ENCODE peak calls at places on chromosomes 2 and 18, in six cellular contexts. Q is neuronal stem cell, J is H1, K is trophoblast cell, X is H9, L is IMR-90. W is an unnamed sample.
A peak's percentile ranks its signal among the peaks of the same experiment; 100 is the strongest.

GRCh38 chr18:58893388-58894099 is 28.9 kb downstream of the ZNF532 start:
- DNase-seq in Q (no peak), X (no peak), K (no peak), L (peak; percentile 53), J (no peak), W (no peak)

GRCh38 chr18:24802439-24802838 is 342.0 kb downstream of the HRH4 start:
- DNase-seq in X (no peak), J (no peak), L (no peak), Q (no peak), K (no peak), W (no peak)

GRCh38 chr2:223613017-223613950 is 11.1 kb upstream of the SCG2 start:
- DNase-seq in X (peak; percentile 82), Q (no peak), J (peak; percentile 60), K (peak; percentile 80), L (peak; percentile 99), W (peak; percentile 99)

GRCh38 chr2:15675456-15676195 is 84.0 kb downstream of the DDX1 start:
- DNase-seq in Q (no peak), K (no peak), X (no peak), L (no peak), J (no peak), W (peak; percentile 26)

GRCh38 chr2:119240311-119241204 is 16.9 kb downstream of the STEAP3 start:
- DNase-seq in L (peak; percentile 83), J (no peak), K (peak; percentile 28), X (peak; percentile 64), Q (no peak), W (peak; percentile 89)

GRCh38 chr2:131413148-131413747 is 49.3 kb upstream of the RAB6D start:
- DNase-seq in K (peak; percentile 88), Q (peak; percentile 62), X (no peak), L (peak; percentile 63), J (no peak), W (peak; percentile 67)

GRCh38 chr2:128422571-128422970 is 103.9 kb upstream of the HS6ST1 start:
- DNase-seq in X (peak; percentile 4), K (peak; percentile 95), Q (no peak), L (peak; percentile 88), J (no peak), W (peak; percentile 44)

GRCh38 chr2:100418563-100418962 is 1.1 kb upstream of the CHST10 start:
- DNase-seq in K (no peak), L (no peak), X (no peak), J (no peak), Q (no peak), W (no peak)

GRCh38 chr2:119490106-119490505 is 34.2 kb downstream of the SCTR start:
- DNase-seq in L (no peak), J (no peak), Q (no peak), X (no peak), K (no peak), W (no peak)

GRCh38 chr2:149115781-149116180 is 77.3 kb downstream of the LYPD6B start:
- DNase-seq in X (no peak), L (no peak), Q (no peak), J (no peak), K (peak; percentile 91), W (no peak)

GRCh38 chr2:126753501-126754212 is 97.7 kb downstream of the GYPC start:
- DNase-seq in Q (no peak), X (no peak), J (no peak), L (no peak), K (no peak), W (no peak)

GRCh38 chr2:218368621-218369153 is 12.0 kb downstream of the CATIP start:
- DNase-seq in X (peak; percentile 68), J (no peak), Q (no peak), K (peak; percentile 84), L (no peak), W (peak; percentile 46)

GRCh38 chr18:48215876-48216638 is 193.1 kb downstream of the ZBTB7C start:
- DNase-seq in L (no peak), Q (no peak), J (no peak), X (no peak), K (peak; percentile 83), W (no peak)

GRCh38 chr2:240433973-240434727 is 1.3 kb upstream of the GPC1 start:
- DNase-seq in Q (no peak), L (peak; percentile 98), K (peak; percentile 52), J (no peak), X (peak; percentile 24), W (peak; percentile 91)

GRCh38 chr2:86065512-86065911 is 40.2 kb downstream of the POLR1A start:
- DNase-seq in K (no peak), Q (no peak), X (no peak), L (no peak), J (no peak), W (no peak)

GRCh38 chr18:32056613-32057358 is 34.9 kb upstream of the RNF138 start:
- DNase-seq in X (no peak), J (no peak), K (no peak), Q (no peak), L (no peak), W (no peak)

GRCh38 chr2:66962625-66963207 is 434.4 kb upstream of the ETAA1 start:
- DNase-seq in J (no peak), Q (peak; percentile 12), K (peak; percentile 7), X (no peak), L (no peak), W (peak; percentile 42)

GRCh38 chr2:44716131-44716530 is 225.4 kb upstream of the SIX3 start:
- DNase-seq in L (no peak), J (no peak), K (no peak), X (no peak), Q (no peak), W (no peak)
- H3K14ac ChIP-seq in L (no peak overlapping the region), J (no peak overlapping the region), K (no peak overlapping the region), X (no peak overlapping the region), Q (no peak overlapping the region), W (no peak overlapping the region)

GRCh38 chr2:64651590-64651989 is 2.1 kb downstream of the SERTAD2 start:
- DNase-seq in Q (no peak), L (no peak), X (no peak), J (no peak), K (no peak), W (no peak)

GRCh38 chr2:64650722-64651338 is 2.9 kb downstream of the SERTAD2 start:
- DNase-seq in K (no peak), J (no peak), X (no peak), L (no peak), Q (no peak), W (no peak)

GRCh38 chr2:64650257-64650656 is 3.5 kb downstream of the SERTAD2 start:
- DNase-seq in X (no peak), Q (no peak), L (no peak), J (no peak), K (peak; percentile 33), W (no peak)

GRCh38 chr2:64649013-64649484 is 4.7 kb downstream of the SERTAD2 start:
- DNase-seq in K (no peak), X (no peak), L (no peak), Q (no peak), J (no peak), W (no peak)

GRCh38 chr2:64649626-64650025 is 4.1 kb downstream of the SERTAD2 start:
- DNase-seq in K (peak; percentile 75), L (no peak), Q (no peak), J (no peak), X (no peak), W (no peak)
- H2AK5ac ChIP-seq in K (no peak overlapping the region), L (no peak overlapping the region), Q (no peak overlapping the region), J (peak overlapping the region; percentile 53), X (no peak overlapping the region), W (no peak overlapping the region)

DNA sequence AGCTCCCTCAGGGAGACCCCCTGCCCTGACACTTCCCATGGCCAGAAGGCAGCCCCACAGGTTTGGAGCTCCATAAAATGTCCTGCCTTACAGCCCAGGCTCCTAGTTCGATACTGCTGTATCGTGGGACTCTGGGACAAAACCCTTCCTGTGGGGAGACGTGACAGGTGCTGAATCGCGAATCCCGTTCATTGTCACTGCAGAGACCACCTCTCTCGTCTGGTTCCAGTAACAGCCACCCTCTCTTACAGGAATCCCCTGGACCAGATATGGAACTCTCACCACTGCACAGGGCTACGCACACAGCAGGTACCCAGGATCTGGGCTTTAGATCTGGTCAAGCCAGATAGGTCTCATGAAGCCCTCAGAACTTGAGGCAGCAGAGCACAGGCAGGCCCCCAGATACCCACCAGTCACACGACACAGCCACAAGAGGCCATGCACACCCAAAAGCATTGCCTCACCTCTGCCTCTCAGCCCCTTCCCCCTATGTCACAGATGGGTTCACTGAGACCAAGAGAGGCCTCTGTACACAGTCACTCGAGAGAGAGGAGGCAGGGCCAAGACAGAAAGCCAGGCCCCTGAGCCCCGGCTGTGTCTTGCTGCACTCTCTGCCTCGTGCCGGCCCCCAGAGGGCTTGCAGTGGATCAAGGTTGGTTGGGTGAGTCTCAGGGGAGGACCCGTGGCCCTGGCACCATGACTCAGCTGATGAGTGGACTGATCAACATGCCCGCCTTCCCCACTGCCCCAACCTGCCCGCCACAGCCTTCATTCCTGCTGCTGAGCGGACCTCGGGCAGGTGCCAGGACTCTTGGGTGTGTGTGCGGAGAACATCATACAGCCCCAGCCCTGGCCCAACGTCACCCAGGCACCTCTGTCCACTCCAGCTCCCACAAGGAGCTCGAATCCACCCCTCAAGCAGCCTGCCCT is 7.6 kb downstream of the SDC1 start:
- DNase-seq in L (no peak), J (no peak), K (no peak), X (no peak), Q (no peak), W (no peak)
- H3K27me3 ChIP-seq in L (no peaks in the 10 kb centered on the region), J (no peaks in the 10 kb centered on the region), K (no peaks in the 10 kb centered on the region), X (no peaks in the 10 kb centered on the region), Q (no peaks in the 10 kb centered on the region), W (no peaks in the 10 kb centered on the region)

DNA sequence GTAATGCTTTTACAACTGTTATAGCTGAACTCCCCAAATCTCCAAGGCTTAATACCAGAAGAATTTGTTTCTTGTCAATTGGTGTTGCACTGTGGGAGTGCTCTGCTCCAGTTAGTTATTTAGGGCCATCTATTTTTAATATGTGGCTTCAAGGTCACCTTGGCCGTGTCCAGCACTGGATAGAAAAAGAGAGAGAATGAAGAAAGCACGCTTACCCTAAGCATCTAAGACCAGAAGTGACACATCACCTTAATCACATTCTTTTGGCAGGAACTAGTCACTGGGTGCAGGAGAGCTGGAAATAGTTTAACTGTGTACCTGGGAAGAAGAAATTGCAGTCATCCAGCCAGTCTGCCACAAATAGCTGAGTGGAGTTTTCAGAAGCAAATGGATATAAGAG is 78.8 kb downstream of the VWC2L start:
- DNase-seq in K (peak; percentile 31), L (no peak), X (no peak), J (no peak), Q (no peak), W (no peak)
- H3K14ac ChIP-seq in K (no peak overlapping the region), L (no peak overlapping the region), X (no peak overlapping the region), J (no peak overlapping the region), Q (no peak overlapping the region), W (no peak overlapping the region)

DNA sequence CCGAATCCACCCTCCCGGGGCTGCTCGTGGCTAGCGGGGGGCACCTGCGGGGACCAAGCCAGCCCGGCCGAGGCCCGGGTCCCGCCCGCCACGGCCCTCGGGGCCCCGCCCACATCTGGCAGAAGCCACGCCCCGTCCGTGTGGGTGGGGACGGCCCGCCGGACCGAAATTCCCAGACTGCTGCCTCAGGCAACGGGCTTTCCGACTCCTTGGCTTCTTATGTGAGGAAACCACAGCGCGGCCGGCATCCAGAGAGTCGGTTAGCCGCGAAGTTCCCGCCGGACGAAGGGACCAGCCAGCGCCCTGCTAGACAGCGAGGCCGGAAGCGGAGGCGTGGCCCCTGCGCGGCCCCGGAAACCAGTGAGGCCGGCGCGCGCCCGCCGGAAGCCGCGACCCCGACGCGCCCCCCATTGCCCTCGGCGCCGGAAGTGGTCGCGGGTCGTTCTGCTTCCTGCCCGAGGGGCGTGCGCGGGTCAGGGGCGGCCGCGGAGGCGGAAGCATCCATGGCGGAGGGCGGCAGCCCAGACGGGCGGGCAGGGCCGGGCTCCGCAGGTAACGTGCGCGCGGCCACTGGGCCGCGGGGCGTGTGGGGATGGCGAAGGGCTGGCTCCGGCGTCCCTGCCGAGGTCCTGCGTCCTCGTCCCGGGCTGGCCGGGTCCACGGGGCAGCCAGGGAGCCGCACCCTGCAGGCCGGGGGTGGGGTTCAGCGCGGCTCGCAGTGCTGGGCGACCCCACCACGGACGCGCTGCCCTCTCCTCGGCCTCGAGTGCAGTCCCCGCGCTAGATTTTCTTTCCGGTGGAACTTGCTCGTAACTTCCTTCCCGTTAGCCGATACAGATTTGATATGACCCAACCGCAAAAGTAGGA is at the start of gene ASB1:
- DNase-seq in J (peak; percentile 44), X (peak; percentile 87), K (peak; percentile 89), L (peak; percentile 85), Q (peak; percentile 86), W (peak; percentile 85)
- H2AK5ac ChIP-seq in J (no peak within 1 kb of the TSS), X (no peak within 1 kb of the TSS), K (peak within 1 kb of the TSS; percentile 71), L (peak within 1 kb of the TSS; percentile 95), Q (peak within 1 kb of the TSS; percentile 40), W (no peak within 1 kb of the TSS)

W was measured in mesenchymal stem cell.